ENCODE peak calls at places on chromosomes 6 and 20, in nine cellular contexts. W, T, P, I, M, F, Z, J and U are unnamed samples.

GRCh38 chr20:10641893-10642292 is 31.9 kb downstream of the JAG1 start:
- DNase-seq in W (no peak), T (no peak), P (no peak), I (no peak), M (no peak), F (no peak), Z (no peak), J (no peak), U (no peak)

GRCh38 chr20:34817072-34817471 is 8.4 kb downstream of the NCOA6 start:
- DNase-seq in W (no peak), T (no peak), P (no peak), I (no peak), M (no peak), F (no peak), Z (no peak), J (no peak), U (no peak)

GRCh38 chr6:37501632-37502466 is 2.2 kb upstream of the CCDC167 start:
- DNase-seq in W (no peak), T (no peak), P (no peak), I (peak; percentile 59), M (no peak), F (no peak), Z (no peak), J (peak; percentile 52), U (no peak)

GRCh38 chr6:1062786-1063545 is 248.9 kb upstream of the FOXQ1 start:
- DNase-seq in W (no peak), T (peak; percentile 18), P (no peak), I (no peak), M (no peak), F (no peak), Z (no peak), J (no peak), U (no peak)

GRCh38 chr20:50729925-50730764 is 1.2 kb upstream of the PARD6B start:
- DNase-seq in W (no peak), T (peak; percentile 50), P (peak; percentile 34), I (no peak), M (no peak), F (peak; percentile 83), Z (no peak), J (no peak), U (no peak)

GRCh38 chr6:35954335-35954734 is 33.4 kb upstream of the SRPK1 start:
- DNase-seq in W (no peak), T (no peak), P (no peak), I (no peak), M (no peak), F (no peak), Z (no peak), J (no peak), U (no peak)

GRCh38 chr6:128316258-128316952 is 204.0 kb downstream of the PTPRK start:
- DNase-seq in W (no peak), T (no peak), P (no peak), I (no peak), M (no peak), F (no peak), Z (no peak), J (no peak), U (no peak)

GRCh38 chr6:41846666-41847237 is 48.4 kb downstream of the USP49 start:
- DNase-seq in W (peak; percentile 54), T (peak; percentile 96), P (peak; percentile 97), I (peak; percentile 53), M (peak; percentile 65), F (no peak), Z (peak; percentile 75), J (peak; percentile 49), U (peak; percentile 56)

GRCh38 chr6:10373642-10374359 is 41.1 kb downstream of the TFAP2A start:
- DNase-seq in W (no peak), T (no peak), P (peak; percentile 2), I (no peak), M (no peak), F (no peak), Z (peak; percentile 22), J (no peak), U (no peak)

GRCh38 chr6:168713839-168714238 is 272.9 kb downstream of the SMOC2 start:
- DNase-seq in W (no peak), T (peak; percentile 2), P (peak; percentile 12), I (no peak), M (no peak), F (no peak), Z (no peak), J (no peak), U (peak; percentile 71)

GRCh38 chr6:121549741-121550140 is 114.3 kb downstream of the GJA1 start:
- DNase-seq in W (no peak), T (peak; percentile 84), P (peak; percentile 76), I (no peak), M (no peak), F (no peak), Z (peak; percentile 65), J (no peak), U (no peak)

GRCh38 chr6:28269492-28269891 is 2.5 kb downstream of the ZSCAN26 start:
- DNase-seq in W (no peak), T (peak; percentile 84), P (peak; percentile 79), I (no peak), M (no peak), F (no peak), Z (peak; percentile 55), J (no peak), U (no peak)

GRCh38 chr20:33105336-33105924 is 26.0 kb downstream of the BPIFB4 start:
- DNase-seq in W (no peak), T (no peak), P (peak; percentile 32), I (no peak), M (no peak), F (no peak), Z (no peak), J (no peak), U (no peak)

GRCh38 chr6:31401403-31401802 is 2.0 kb upstream of the MICA start:
- DNase-seq in W (no peak), T (peak; percentile 84), P (peak; percentile 86), I (no peak), M (no peak), F (no peak), Z (peak; percentile 59), J (no peak), U (peak; percentile 37)

GRCh38 chr20:44621939-44622338 is 29.6 kb downstream of the ADA start:
- DNase-seq in W (no peak), T (no peak), P (no peak), I (no peak), M (no peak), F (no peak), Z (no peak), J (no peak), U (no peak)

GRCh38 chr6:4188801-4189200 is 53.4 kb upstream of the ECI2 start:
- DNase-seq in W (no peak), T (no peak), P (no peak), I (no peak), M (no peak), F (no peak), Z (no peak), J (no peak), U (no peak)

GRCh38 chr6:105400501-105400900 is 2.4 kb downstream of the PREP start:
- DNase-seq in W (no peak), T (no peak), P (no peak), I (no peak), M (no peak), F (no peak), Z (no peak), J (no peak), U (no peak)

GRCh38 chr6:36676142-36677058 is 2.1 kb upstream of the CDKN1A start:
- DNase-seq in W (no peak), T (peak; percentile 57), P (no peak), I (no peak), M (no peak), F (no peak), Z (no peak), J (no peak), U (peak; percentile 75)

GRCh38 chr20:41126719-41127118 is 10.6 kb upstream of the PLCG1 start:
- DNase-seq in W (no peak), T (no peak), P (no peak), I (no peak), M (no peak), F (no peak), Z (no peak), J (no peak), U (no peak)

GRCh38 chr20:59008715-59009336 is 1.8 kb upstream of the CTSZ start:
- DNase-seq in W (no peak), T (no peak), P (no peak), I (no peak), M (peak; percentile 14), F (peak; percentile 74), Z (no peak), J (no peak), U (peak; percentile 26)

DNA sequence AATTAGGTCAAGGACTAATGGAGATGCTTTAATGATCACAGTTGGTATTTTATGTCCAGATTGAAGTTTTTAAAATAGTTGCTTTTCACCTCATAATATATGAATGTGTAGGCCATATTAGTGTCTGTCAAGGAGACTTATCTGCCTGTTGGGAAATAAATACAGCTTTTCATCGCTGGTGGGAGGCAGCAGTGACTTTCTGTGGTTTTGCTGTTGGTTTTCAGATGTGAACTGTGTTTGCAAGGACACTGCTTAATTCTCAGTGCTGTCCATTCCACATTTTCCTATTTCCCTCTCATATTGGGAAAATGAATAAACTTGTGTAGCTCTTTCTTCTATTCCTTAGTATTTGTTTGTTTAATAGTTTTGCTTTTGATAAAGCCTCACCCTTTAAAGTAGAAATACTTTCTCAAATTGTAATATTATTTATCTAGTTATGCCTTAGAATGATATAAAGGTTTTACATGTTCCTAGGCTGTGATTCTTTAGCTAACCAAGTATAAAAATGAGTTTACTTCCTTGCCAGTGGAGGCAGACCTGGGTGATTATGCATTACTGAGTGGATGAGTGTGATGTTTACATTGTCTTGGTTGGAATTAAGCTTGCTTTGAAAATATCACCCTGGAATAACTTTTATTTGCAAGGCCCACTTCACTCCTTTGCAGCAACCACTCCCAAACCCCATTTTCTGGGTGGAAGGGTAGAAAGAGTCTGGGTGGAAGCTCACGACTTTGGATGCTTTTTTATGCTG is 3.3 kb downstream of the PLCB4 start:
- DNase-seq in W (no peak), T (no peak), P (no peak), I (no peak), M (no peak), F (no peak), Z (no peak), J (no peak), U (no peak)
- H3K4me3 ChIP-seq in W (no peak overlapping the region), T (no peak overlapping the region), P (no peak overlapping the region), I (no peak overlapping the region), M (no peak overlapping the region), F (no peak overlapping the region), Z (no peak overlapping the region), J (no peak overlapping the region), U (no peak overlapping the region)

GRCh38 chr6:117908246-117909107 is 1.4 kb downstream of the SLC35F1 start:
- DNase-seq in W (no peak), T (no peak), P (no peak), I (no peak), M (no peak), F (no peak), Z (no peak), J (no peak), U (peak; percentile 72)
- H3K4me3 ChIP-seq in W (no peak overlapping the region), T (no peak overlapping the region), P (no peak overlapping the region), I (no peak overlapping the region), M (peak overlapping the region; percentile 59), F (no peak overlapping the region), Z (no peak overlapping the region), J (no peak overlapping the region), U (peak overlapping the region; percentile 76)

GRCh38 chr6:6392214-6393068 is 72.0 kb upstream of the F13A1 start:
- DNase-seq in W (no peak), T (no peak), P (no peak), I (no peak), M (no peak), F (no peak), Z (no peak), J (no peak), U (no peak)
- H3K4me3 ChIP-seq in W (no peak overlapping the region), T (no peak overlapping the region), P (no peak overlapping the region), I (no peak overlapping the region), M (no peak overlapping the region), F (no peak overlapping the region), Z (no peak overlapping the region), J (no peak overlapping the region), U (no peak overlapping the region)

GRCh38 chr6:44077201-44077946 is 49.9 kb downstream of the MRPL14 start:
- DNase-seq in W (no peak), T (no peak), P (no peak), I (no peak), M (no peak), F (peak; percentile 74), Z (no peak), J (no peak), U (no peak)
- H3K4me3 ChIP-seq in W (no peak overlapping the region), T (no peak overlapping the region), P (no peak overlapping the region), I (no peak overlapping the region), M (no peak overlapping the region), F (no peak overlapping the region), Z (no peak overlapping the region), J (no peak overlapping the region), U (no peak overlapping the region)